ENCODE peak calls at places on chromosomes 6 and 20, in four cellular contexts. O is H9, G is K562, Y is SK-N-SH. J is an unnamed sample.
A peak's percentile ranks its signal among the peaks of the same experiment; 100 is the strongest.

GRCh38 chr20:46089076-46089337 is 755 bp downstream of the NCOA5 start:
- DNase-seq in O (no peak), G (no peak), Y (no peak), J (no peak)

GRCh38 chr6:139204978-139205377 is 70.1 kb downstream of the HECA start:
- DNase-seq in O (no peak), G (no peak), Y (no peak), J (no peak)

GRCh38 chr6:145214570-145214969 is 520.8 kb downstream of the EPM2A start:
- DNase-seq in O (no peak), G (peak; percentile 13), Y (peak; percentile 4), J (peak; percentile 10)

GRCh38 chr6:142112451-142113061 is 20.2 kb upstream of the GJE1 start:
- DNase-seq in O (peak; percentile 55), G (peak; percentile 37), Y (peak; percentile 29), J (peak; percentile 73)

GRCh38 chr6:53975966-53976610 is 135.2 kb upstream of the MLIP start:
- DNase-seq in O (no peak), G (no peak), Y (no peak), J (no peak)

GRCh38 chr6:148501178-148501590 is 158.5 kb downstream of the SASH1 start:
- DNase-seq in O (no peak), G (no peak), Y (no peak), J (no peak)

GRCh38 chr20:7571521-7572065 is 368.7 kb downstream of the HAO1 start:
- DNase-seq in O (no peak), G (no peak), Y (no peak), J (no peak)

GRCh38 chr6:160500639-160501038 is 152.5 kb downstream of the SLC22A3 start:
- DNase-seq in O (no peak), G (no peak), Y (no peak), J (no peak)

GRCh38 chr20:45300961-45301360 is 5.7 kb upstream of the RBPJL start:
- DNase-seq in O (peak; percentile 90), G (peak; percentile 73), Y (peak; percentile 79), J (peak; percentile 62)

GRCh38 chr6:125554456-125554855 is 195.0 kb upstream of the HEY2 start:
- DNase-seq in O (no peak), G (no peak), Y (no peak), J (no peak)

GRCh38 chr6:54681987-54682386 is 164.6 kb upstream of the FAM83B start:
- DNase-seq in O (no peak), G (no peak), Y (no peak), J (no peak)

GRCh38 chr6:20620043-20620442 is 85.8 kb downstream of the CDKAL1 start:
- DNase-seq in O (no peak), G (no peak), Y (no peak), J (no peak)

GRCh38 chr6:4032475-4032874 is 46.5 kb downstream of the FAM217A start:
- DNase-seq in O (no peak), G (no peak), Y (no peak), J (no peak)

GRCh38 chr6:4041480-4041879 is 37.5 kb downstream of the FAM217A start:
- DNase-seq in O (no peak), G (no peak), Y (peak; percentile 14), J (no peak)

GRCh38 chr6:4039348-4039747 is 39.6 kb downstream of the FAM217A start:
- DNase-seq in O (no peak), G (no peak), Y (no peak), J (no peak)

GRCh38 chr6:4031442-4031841 is 47.5 kb downstream of the FAM217A start:
- DNase-seq in O (no peak), G (no peak), Y (no peak), J (no peak)

GRCh38 chr6:4036581-4036980 is 42.4 kb downstream of the FAM217A start:
- DNase-seq in O (no peak), G (no peak), Y (no peak), J (no peak)
- H4K20me1 ChIP-seq in O (no peaks in the 10 kb centered on the region), G (no peaks in the 10 kb centered on the region), Y (peaks cover 32% of the 10 kb centered on the region), J (peaks cover 66% of the 10 kb centered on the region)

GRCh38 chr20:40978761-40979160 is 49.9 kb upstream of the TOP1 start:
- DNase-seq in O (no peak), G (no peak), Y (no peak), J (no peak)
- H4K20me1 ChIP-seq in O (no peaks in the 10 kb centered on the region), G (no peaks in the 10 kb centered on the region), Y (no peaks in the 10 kb centered on the region), J (no peaks in the 10 kb centered on the region)

GRCh38 chr6:63803371-63803770 is 167.8 kb downstream of the PHF3 start:
- DNase-seq in O (no peak), G (no peak), Y (no peak), J (no peak)

GRCh38 chr6:63805345-63805744 is 169.7 kb downstream of the PHF3 start:
- DNase-seq in O (no peak), G (no peak), Y (no peak), J (no peak)

GRCh38 chr6:63805808-63806572 is 170.4 kb downstream of the PHF3 start:
- DNase-seq in O (no peak), G (no peak), Y (peak; percentile 4), J (no peak)

GRCh38 chr6:63802606-63803206 is 167.1 kb downstream of the PHF3 start:
- DNase-seq in O (no peak), G (peak; percentile 12), Y (peak; percentile 12), J (no peak)

GRCh38 chr6:63804381-63804956 is 168.9 kb downstream of the PHF3 start:
- DNase-seq in O (no peak), G (no peak), Y (peak; percentile 57), J (no peak)
- H4K20me1 ChIP-seq in O (no peaks in the 10 kb centered on the region), G (no peaks in the 10 kb centered on the region), Y (no peaks in the 10 kb centered on the region), J (no peaks in the 10 kb centered on the region)

DNA sequence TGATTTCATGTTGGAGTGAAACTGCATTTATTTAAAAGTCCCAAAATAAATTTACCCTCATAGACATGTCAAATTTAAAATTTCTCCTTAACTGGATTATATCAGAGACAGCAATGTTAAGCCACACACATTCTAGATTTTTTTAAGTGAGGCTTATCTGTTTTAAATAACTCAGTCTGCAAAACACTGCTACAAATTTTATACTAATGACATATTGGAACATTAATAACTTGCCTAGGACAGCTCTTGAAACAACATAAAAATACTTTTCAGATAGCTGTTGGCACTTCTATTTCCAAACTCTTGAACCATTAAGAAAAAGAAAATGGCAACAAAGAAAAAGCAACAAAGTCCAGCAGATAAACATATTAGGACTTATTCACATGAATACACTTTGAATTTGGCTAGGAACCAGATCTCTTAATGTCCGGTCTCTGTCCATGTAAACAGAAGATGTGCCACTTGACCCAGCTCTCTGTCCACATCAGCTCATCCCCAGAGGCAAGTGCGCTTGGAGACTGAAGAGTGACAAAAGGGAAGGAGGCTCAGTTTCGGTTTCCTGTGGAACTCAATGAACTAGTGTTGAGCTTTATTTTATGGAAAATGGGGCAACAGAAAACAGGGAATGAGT is 219.3 kb upstream of the THBS2 start:
- DNase-seq in O (no peak), G (no peak), Y (no peak), J (no peak)
- H4K20me1 ChIP-seq in O (no peaks in the 10 kb centered on the region), G (no peaks in the 10 kb centered on the region), Y (no peaks in the 10 kb centered on the region), J (no peaks in the 10 kb centered on the region)